ENCODE peak calls at places on chromosome 11, in four cellular contexts. R is activated CD8-positive, alpha-beta T cell treated with anti-CD3 and anti-CD28 coated beads for 36 hours; H is heart left ventricle; K is K562. T is an unnamed sample.

GRCh38 chr11:119421941-119422504 is 949 bp downstream of the THY1 start:
- ATAC-seq in R (peak; percentile 46), H (no peak), K (no peak), T (peak; percentile 41)

GRCh38 chr11:116192509-116193206 is 580.1 kb downstream of the BUD13 start:
- ATAC-seq in R (no peak), H (no peak), K (no peak), T (no peak)

GRCh38 chr11:126585388-126586302 is 230.2 kb downstream of the ST3GAL4 start:
- ATAC-seq in R (no peak), H (peak; percentile 85), K (no peak), T (no peak)

GRCh38 chr11:106101797-106102196 is 24.3 kb downstream of the AASDHPPT start:
- ATAC-seq in R (no peak), H (no peak), K (no peak), T (no peak)

GRCh38 chr11:110471315-110471714 is 41.6 kb downstream of the FDX1 start:
- ATAC-seq in R (no peak), H (no peak), K (no peak), T (no peak)

GRCh38 chr11:108916935-108917334 is 252.1 kb downstream of the DDX10 start:
- ATAC-seq in R (no peak), H (no peak), K (no peak), T (no peak)

GRCh38 chr11:76661835-76662434 is 8.6 kb downstream of the LRRC32 start:
- ATAC-seq in R (no peak), H (no peak), K (no peak), T (no peak)

GRCh38 chr11:86673872-86674750 is 1.7 kb upstream of the ME3 start:
- ATAC-seq in R (no peak), H (no peak), K (no peak), T (no peak)

GRCh38 chr11:124581817-124582216 is 12.0 kb downstream of the OR8A1 start:
- ATAC-seq in R (no peak), H (no peak), K (peak; percentile 89), T (no peak)